ENCODE peak calls at places on chromosomes 7 and 10, in nine cellular contexts. N is cardiac muscle cell, S is transverse colon, X is RWPE2, T is neural progenitor cell, Q is RWPE1, H is hepatocyte, O is aorta, J is OCI-LY7. L is an unnamed sample.

GRCh38 chr10:124093076-124093773 is at the start of gene CHST15:
- DNase-seq in N (peak), S (peak), X (no peak), T (peak), Q (peak), H (peak), O (peak), J (peak), L (no peak)

GRCh38 chr7:831596-832291 is 532 bp upstream of the SUN1 start:
- DNase-seq in N (peak), S (no peak), X (peak), T (no peak), Q (peak), H (peak), O (no peak), J (no peak), L (no peak)

GRCh38 chr7:22350466-22351328 is 6.3 kb downstream of the RAPGEF5 start:
- DNase-seq in N (peak), S (no peak), X (no peak), T (no peak), Q (no peak), H (peak), O (no peak), J (peak), L (no peak)

GRCh38 chr7:128323489-128324362 is 20.0 kb downstream of the RBM28 start:
- DNase-seq in N (peak), S (no peak), X (no peak), T (no peak), Q (no peak), H (no peak), O (no peak), J (no peak), L (no peak)

GRCh38 chr7:36986429-36987362 is 262.4 kb upstream of the AOAH start:
- DNase-seq in N (peak), S (peak), X (no peak), T (peak), Q (peak), H (peak), O (peak), J (peak), L (no peak)

GRCh38 chr7:151342811-151343210 is 1.2 kb downstream of the NUB1 start:
- DNase-seq in N (no peak), S (no peak), X (no peak), T (no peak), Q (no peak), H (no peak), O (no peak), J (peak), L (no peak)

GRCh38 chr7:1934017-1934416 is 263.9 kb downstream of the ELFN1 start:
- DNase-seq in N (no peak), S (no peak), X (no peak), T (no peak), Q (no peak), H (no peak), O (no peak), J (no peak), L (no peak)

GRCh38 chr7:151075662-151075971 is 5.0 kb downstream of the FASTK start:
- DNase-seq in N (no peak), S (no peak), X (no peak), T (no peak), Q (no peak), H (no peak), O (no peak), J (no peak), L (no peak)

GRCh38 chr7:151351967-151352366 is 10.4 kb downstream of the NUB1 start:
- DNase-seq in N (no peak), S (no peak), X (no peak), T (no peak), Q (no peak), H (no peak), O (no peak), J (peak), L (no peak)

GRCh38 chr10:71494980-71495381 is 98.3 kb downstream of the CDH23 start:
- DNase-seq in N (no peak), S (no peak), X (no peak), T (no peak), Q (no peak), H (no peak), O (no peak), J (peak), L (no peak)

GRCh38 chr10:132366006-132366405 is 31.0 kb upstream of the PWWP2B start:
- DNase-seq in N (no peak), S (no peak), X (peak), T (no peak), Q (no peak), H (no peak), O (no peak), J (no peak), L (peak)

GRCh38 chr10:5550621-5551530 is 26.1 kb downstream of the CALML3 start:
- DNase-seq in N (peak), S (no peak), X (no peak), T (no peak), Q (no peak), H (peak), O (peak), J (no peak), L (peak)

GRCh38 chr10:18195060-18195799 is 55.0 kb downstream of the CACNB2 start:
- DNase-seq in N (peak), S (peak), X (no peak), T (no peak), Q (no peak), H (peak), O (no peak), J (no peak), L (no peak)

GRCh38 chr10:35140126-35140525 is 13.5 kb downstream of the CREM start:
- DNase-seq in N (peak), S (no peak), X (no peak), T (no peak), Q (no peak), H (no peak), O (no peak), J (no peak), L (no peak)

GRCh38 chr7:135769403-135769802 is 20.8 kb upstream of the FAM180A start:
- DNase-seq in N (no peak), S (no peak), X (no peak), T (no peak), Q (no peak), H (no peak), O (peak), J (no peak), L (no peak)

GRCh38 chr10:33808475-33808874 is 474.0 kb upstream of the NRP1 start:
- DNase-seq in N (no peak), S (no peak), X (no peak), T (no peak), Q (no peak), H (no peak), O (no peak), J (no peak), L (no peak)

GRCh38 chr7:151519765-151520418 is at the start of gene RHEB:
- DNase-seq in N (peak), S (peak), X (peak), T (peak), Q (peak), H (peak), O (peak), J (peak), L (peak)

GRCh38 chr7:137789215-137789899 is 57.4 kb downstream of the DGKI start:
- DNase-seq in N (no peak), S (no peak), X (no peak), T (no peak), Q (no peak), H (no peak), O (no peak), J (no peak), L (no peak)

GRCh38 chr7:101633516-101633915 is 4.4 kb upstream of the MYL10 start:
- DNase-seq in N (no peak), S (no peak), X (no peak), T (no peak), Q (no peak), H (no peak), O (no peak), J (no peak), L (no peak)

GRCh38 chr10:101848894-101849351 is 5.3 kb upstream of the KCNIP2 start:
- DNase-seq in N (peak), S (no peak), X (peak), T (peak), Q (no peak), H (no peak), O (no peak), J (no peak), L (no peak)

GRCh38 chr10:43689618-43689954 is 40.9 kb upstream of the ZNF32 start:
- DNase-seq in N (peak), S (peak), X (no peak), T (peak), Q (peak), H (peak), O (peak), J (no peak), L (no peak)
- H3K27ac ChIP-seq in N (no peak), S (peak), X (no peak), T (no peak), Q (no peak), H (peak), O (no peak), J (no peak), L (peak)

GRCh38 chr10:22436526-22436892 is 91.2 kb downstream of the SPAG6 start:
- DNase-seq in N (no peak), S (peak), X (no peak), T (no peak), Q (no peak), H (no peak), O (no peak), J (no peak), L (no peak)
- H3K27ac ChIP-seq in N (no peak), S (peak), X (peak), T (no peak), Q (peak), H (peak), O (peak), J (no peak), L (peak)

GRCh38 chr7:55056577-55057480 is 38.0 kb downstream of the EGFR start:
- DNase-seq in N (peak), S (no peak), X (no peak), T (no peak), Q (no peak), H (no peak), O (peak), J (no peak), L (no peak)
- H3K27ac ChIP-seq in N (no peak), S (no peak), X (peak), T (no peak), Q (peak), H (no peak), O (no peak), J (no peak), L (peak)

GRCh38 chr10:119542357-119542989 is at the start of gene RGS10:
- DNase-seq in N (peak), S (peak), X (peak), T (peak), Q (peak), H (peak), O (peak), J (peak), L (peak)

GRCh38 chr10:119540038-119540437 is 2.5 kb downstream of the RGS10 start:
- DNase-seq in N (no peak), S (no peak), X (no peak), T (no peak), Q (no peak), H (no peak), O (no peak), J (no peak), L (no peak)

GRCh38 chr10:119541046-119541445 is 1.5 kb downstream of the RGS10 start:
- DNase-seq in N (no peak), S (no peak), X (no peak), T (no peak), Q (no peak), H (no peak), O (no peak), J (no peak), L (no peak)

GRCh38 chr10:119542990-119543813 is 683 bp upstream of the RGS10 start:
- DNase-seq in N (peak), S (peak), X (peak), T (peak), Q (peak), H (peak), O (peak), J (peak), L (no peak)

GRCh38 chr10:119541459-119542356 is 811 bp downstream of the RGS10 start:
- DNase-seq in N (peak), S (peak), X (no peak), T (no peak), Q (no peak), H (no peak), O (peak), J (peak), L (no peak)
- H3K27ac ChIP-seq in N (no peak), S (peak), X (peak), T (no peak), Q (peak), H (no peak), O (no peak), J (no peak), L (peak)

GRCh38 chr10:52212802-52213510 is 101.1 kb upstream of the DKK1 start:
- DNase-seq in N (no peak), S (no peak), X (no peak), T (no peak), Q (no peak), H (no peak), O (no peak), J (no peak), L (no peak)
- H3K27ac ChIP-seq in N (no peak), S (peak), X (no peak), T (no peak), Q (no peak), H (peak), O (no peak), J (no peak), L (no peak)

DNA sequence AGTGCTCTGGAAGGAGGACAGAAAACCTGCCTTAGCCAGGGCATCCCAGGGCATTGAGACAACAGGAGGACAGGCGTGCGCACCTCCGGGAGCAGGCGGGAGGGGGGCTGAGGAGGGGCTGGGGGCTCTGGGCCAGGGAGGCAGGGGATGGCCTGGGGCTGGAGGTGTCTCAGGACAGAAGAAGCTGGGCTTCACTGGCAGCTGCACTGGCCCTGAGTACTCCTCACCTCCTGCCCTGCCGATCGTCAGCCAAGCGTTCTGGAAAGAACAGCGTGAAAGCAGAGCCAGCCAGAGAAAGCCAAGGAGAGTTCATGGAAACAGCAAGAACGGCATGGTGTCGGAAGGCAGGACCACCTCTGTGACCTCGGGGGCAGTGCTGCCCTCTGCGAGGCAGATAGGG is 48.2 kb upstream of the RASGEF1A start:
- DNase-seq in N (no peak), S (no peak), X (no peak), T (no peak), Q (no peak), H (no peak), O (no peak), J (no peak), L (no peak)
- H3K27ac ChIP-seq in N (no peak), S (no peak), X (no peak), T (no peak), Q (no peak), H (peak), O (no peak), J (no peak), L (no peak)

DNA sequence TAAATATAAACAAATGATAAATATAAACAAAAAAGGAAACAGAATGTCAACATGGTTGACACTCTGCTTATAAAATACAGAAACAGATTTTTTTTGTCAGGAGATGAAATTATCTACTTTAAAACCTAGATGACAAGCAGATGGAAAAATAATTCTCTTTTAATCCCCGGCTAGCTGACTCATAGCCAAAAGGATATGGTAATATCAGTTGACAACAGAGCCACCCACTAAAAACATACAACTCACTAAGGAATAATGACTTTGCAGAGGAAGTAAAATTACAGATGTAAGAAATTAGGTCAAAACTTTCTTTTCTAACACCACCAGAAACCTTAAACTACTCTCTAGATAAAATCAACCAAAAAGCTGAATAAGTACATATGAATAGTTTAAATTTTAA is 131.1 kb upstream of the ABCB5 start:
- DNase-seq in N (no peak), S (no peak), X (no peak), T (no peak), Q (no peak), H (no peak), O (no peak), J (no peak), L (no peak)
- H3K27ac ChIP-seq in N (no peak), S (no peak), X (no peak), T (no peak), Q (no peak), H (no peak), O (no peak), J (no peak), L (no peak)

DNA sequence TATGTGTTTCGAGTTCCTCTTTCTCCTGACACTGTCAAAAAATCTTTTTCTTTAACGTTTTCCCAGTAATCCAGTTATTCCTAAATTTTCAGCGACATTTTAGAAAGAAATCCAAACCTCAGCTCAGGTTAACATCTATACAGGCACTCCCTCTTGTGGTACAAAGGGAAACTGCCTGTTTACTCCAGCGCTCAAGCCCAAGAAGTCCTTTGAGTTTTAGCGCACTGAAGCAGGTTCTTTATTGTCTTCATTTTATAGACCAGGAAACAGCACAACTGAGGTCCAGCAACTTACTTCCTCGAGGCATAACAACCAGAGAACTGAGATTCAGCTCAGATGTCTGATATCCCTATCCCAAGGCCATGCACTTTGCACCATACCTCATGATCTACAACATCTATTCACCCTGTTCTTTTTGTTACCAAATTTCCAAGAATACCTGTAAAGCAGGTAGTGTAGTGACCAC is 287.2 kb upstream of the MKLN1 start:
- DNase-seq in N (peak), S (peak), X (no peak), T (peak), Q (peak), H (peak), O (no peak), J (peak), L (no peak)
- H3K27ac ChIP-seq in N (no peak), S (peak), X (peak), T (no peak), Q (no peak), H (no peak), O (no peak), J (no peak), L (peak)

L was measured in suprapubic skin.